ENCODE peak calls at places on chromosomes 11 and 22, in five cellular contexts. H, L, Z, Y and F are unnamed samples.
A peak's percentile ranks its signal among the peaks of the same experiment; 100 is the strongest.

GRCh38 chr11:128105511-128105910 is 481.8 kb downstream of the ETS1 start:
- DNase-seq in H (no peak), L (no peak), Z (no peak), Y (no peak), F (no peak)

GRCh38 chr11:68684385-68685356 is at the start of gene GAL:
- DNase-seq in H (no peak), L (no peak), Z (no peak), Y (no peak), F (peak; percentile 29)

GRCh38 chr11:65562020-65562419 is 3.9 kb upstream of the LTBP3 start:
- DNase-seq in H (no peak), L (no peak), Z (no peak), Y (no peak), F (no peak)

GRCh38 chr22:24893341-24894070 is 53.0 kb downstream of the LHFPL7 start:
- DNase-seq in H (no peak), L (peak; percentile 16), Z (peak; percentile 5), Y (no peak), F (no peak)

GRCh38 chr11:95065336-95065735 is 1.4 kb upstream of the SRSF8 start:
- DNase-seq in H (no peak), L (no peak), Z (peak; percentile 34), Y (no peak), F (no peak)

GRCh38 chr22:23182289-23183106 is 2.2 kb downstream of the BCR start:
- DNase-seq in H (no peak), L (no peak), Z (peak; percentile 82), Y (no peak), F (no peak)

GRCh38 chr11:134355656-134356055 is 23.9 kb downstream of the GLB1L2 start:
- DNase-seq in H (no peak), L (no peak), Z (no peak), Y (no peak), F (no peak)

GRCh38 chr11:36364551-36364950 is 68.5 kb downstream of the PRR5L start:
- DNase-seq in H (no peak), L (no peak), Z (peak; percentile 46), Y (peak; percentile 34), F (no peak)

GRCh38 chr11:15223318-15223717 is 108.6 kb downstream of the INSC start:
- DNase-seq in H (no peak), L (no peak), Z (peak; percentile 47), Y (peak; percentile 25), F (no peak)

GRCh38 chr11:30914143-30914762 is 328.1 kb upstream of the MPPED2 start:
- DNase-seq in H (peak; percentile 40), L (peak; percentile 69), Z (peak; percentile 43), Y (peak; percentile 50), F (peak; percentile 72)

GRCh38 chr11:58626915-58627483 is 4.5 kb downstream of the CNTF start:
- DNase-seq in H (no peak), L (no peak), Z (no peak), Y (no peak), F (no peak)

GRCh38 chr11:82003671-82004148 is 730.0 kb downstream of the FAM181B start:
- DNase-seq in H (no peak), L (no peak), Z (no peak), Y (peak; percentile 92), F (no peak)

GRCh38 chr22:24994070-24994763 is 41.7 kb downstream of the KIAA1671 start:
- DNase-seq in H (no peak), L (no peak), Z (peak; percentile 91), Y (peak; percentile 46), F (no peak)

GRCh38 chr11:71251761-71252433 is 480 bp downstream of the SHANK2 start:
- DNase-seq in H (no peak), L (peak; percentile 19), Z (no peak), Y (no peak), F (peak; percentile 69)
- TF ChIP-seq CTCF in H (no peak), L (no peak), Z (peak; percentile 56), Y (peak; percentile 37), F (peak; percentile 52)

GRCh38 chr22:35018995-35019394 is 47.0 kb upstream of the ISX start:
- DNase-seq in H (no peak), L (no peak), Z (no peak), Y (no peak), F (no peak)

GRCh38 chr22:35014812-35015211 is 51.1 kb upstream of the ISX start:
- DNase-seq in H (no peak), L (no peak), Z (no peak), Y (no peak), F (no peak)

GRCh38 chr22:35020517-35020916 is 45.4 kb upstream of the ISX start:
- DNase-seq in H (no peak), L (no peak), Z (no peak), Y (no peak), F (no peak)

GRCh38 chr22:35021166-35021565 is 44.8 kb upstream of the ISX start:
- DNase-seq in H (no peak), L (no peak), Z (no peak), Y (no peak), F (no peak)

GRCh38 chr22:35016909-35017308 is 49.0 kb upstream of the ISX start:
- DNase-seq in H (no peak), L (no peak), Z (no peak), Y (no peak), F (no peak)
- TF ChIP-seq CTCF in H (no peak), L (no peak), Z (no peak), Y (no peak), F (no peak)

GRCh38 chr11:122754553-122755322 is 83.6 kb upstream of the CRTAM start:
- DNase-seq in H (no peak), L (no peak), Z (no peak), Y (no peak), F (peak; percentile 27)
- TF ChIP-seq CTCF in H (peak; percentile 32), L (no peak), Z (peak; percentile 26), Y (peak; percentile 43), F (peak; percentile 61)

DNA sequence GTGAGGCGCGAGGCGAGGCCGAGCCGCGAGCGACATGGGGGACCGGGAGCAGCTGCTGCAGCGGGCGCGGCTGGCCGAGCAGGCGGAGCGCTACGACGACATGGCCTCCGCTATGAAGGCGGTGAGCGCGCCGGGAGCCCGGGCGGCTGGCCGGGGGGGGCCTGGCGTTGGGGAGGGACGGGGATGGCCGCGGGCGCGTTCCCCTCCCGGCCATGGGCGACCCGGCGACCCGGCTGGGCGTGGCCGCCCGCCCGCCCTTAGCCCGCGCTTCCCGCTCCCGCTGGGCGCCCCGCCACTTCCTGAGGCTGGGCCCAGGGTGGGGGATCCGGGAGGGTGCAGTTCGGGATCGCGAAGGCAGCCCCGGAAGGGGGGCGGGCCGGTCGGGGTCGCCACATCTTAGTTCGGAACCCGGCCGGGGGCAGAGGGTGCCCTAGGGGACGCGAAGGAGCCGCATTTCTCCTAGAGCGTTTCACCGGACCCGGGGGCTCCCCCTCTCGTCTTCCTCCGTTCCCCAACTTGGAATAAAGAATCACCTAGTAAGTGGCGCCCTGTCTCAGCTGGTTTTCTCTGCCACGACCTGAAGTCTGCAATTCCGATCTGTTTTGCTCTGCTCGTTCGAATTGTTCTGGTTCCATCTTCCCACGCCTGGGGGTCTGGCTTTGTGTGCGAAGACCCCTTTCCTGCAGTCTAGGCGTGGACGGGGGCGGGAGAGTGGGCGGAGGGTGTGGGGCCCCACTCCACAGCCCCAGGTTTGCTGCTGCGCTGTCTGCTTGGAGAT is 554 bp downstream of the YWHAH start:
- DNase-seq in H (no peak), L (peak; percentile 73), Z (peak; percentile 27), Y (peak; percentile 13), F (peak; percentile 37)
- TF ChIP-seq CTCF in H (no peak), L (no peak), Z (no peak), Y (peak; percentile 12), F (no peak)

DNA sequence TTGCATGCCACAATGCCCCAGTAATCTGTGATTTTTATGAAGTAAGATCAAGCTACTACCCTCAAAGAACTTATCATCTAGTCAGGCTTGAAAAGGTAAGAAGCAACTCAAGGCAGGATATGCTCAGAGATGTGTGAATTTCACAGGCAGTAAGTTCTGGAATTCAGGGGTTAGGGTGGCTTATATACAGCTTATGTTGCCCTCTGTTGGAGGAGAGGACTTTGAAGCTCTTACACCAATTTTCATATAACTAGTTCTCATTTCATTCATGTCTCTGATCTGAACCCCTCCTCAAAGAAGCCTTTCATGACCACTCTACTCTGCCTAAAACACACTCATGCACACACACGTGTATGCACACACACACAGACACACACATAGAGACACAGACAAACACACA is 220.5 kb upstream of the ZBED5 start:
- DNase-seq in H (no peak), L (no peak), Z (peak; percentile 13), Y (peak; percentile 2), F (no peak)
- TF ChIP-seq CTCF in H (no peak), L (no peak), Z (no peak), Y (no peak), F (no peak)